ENCODE peak calls at places on chromosomes 16 and 17, in four cellular contexts. P, I, Q and X are unnamed samples.

GRCh38 chr17:80861892-80862291 is 129.7 kb upstream of the CHMP6 start:
- DNase-seq in Q (no peak), I (no peak), P (no peak), X (peak; percentile 52)

GRCh38 chr16:12089492-12090161 is 113.1 kb downstream of the SNX29 start:
- DNase-seq in P (peak; percentile 42), I (no peak), Q (no peak), X (peak; percentile 51)

GRCh38 chr17:81534157-81535006 is 6.2 kb downstream of the FSCN2 start:
- DNase-seq in I (no peak), P (no peak), Q (no peak), X (no peak)

GRCh38 chr17:46979023-46979870 is at the start of gene RPRML:
- DNase-seq in Q (no peak), P (peak; percentile 50), I (peak; percentile 67), X (no peak)

GRCh38 chr17:76153640-76154039 is 12.6 kb upstream of the FOXJ1 start:
- DNase-seq in P (no peak), I (no peak), Q (peak; percentile 45), X (peak; percentile 27)

GRCh38 chr17:59839646-59840328 is 53.0 kb downstream of the TUBD1 start:
- DNase-seq in P (no peak), I (no peak), Q (no peak), X (peak; percentile 26)

GRCh38 chr16:58409316-58409973 is 17.2 kb downstream of the GINS3 start:
- DNase-seq in P (no peak), Q (peak; percentile 61), I (no peak), X (peak; percentile 41)

GRCh38 chr16:1745900-1746692 is 25.2 kb downstream of the NME3 start:
- DNase-seq in I (peak; percentile 97), Q (no peak), P (no peak), X (peak; percentile 93)

GRCh38 chr17:28547623-28548416 is 4.6 kb downstream of the UNC119 start:
- DNase-seq in I (peak; percentile 85), P (peak; percentile 80), Q (peak; percentile 61), X (peak; percentile 60)

DNA sequence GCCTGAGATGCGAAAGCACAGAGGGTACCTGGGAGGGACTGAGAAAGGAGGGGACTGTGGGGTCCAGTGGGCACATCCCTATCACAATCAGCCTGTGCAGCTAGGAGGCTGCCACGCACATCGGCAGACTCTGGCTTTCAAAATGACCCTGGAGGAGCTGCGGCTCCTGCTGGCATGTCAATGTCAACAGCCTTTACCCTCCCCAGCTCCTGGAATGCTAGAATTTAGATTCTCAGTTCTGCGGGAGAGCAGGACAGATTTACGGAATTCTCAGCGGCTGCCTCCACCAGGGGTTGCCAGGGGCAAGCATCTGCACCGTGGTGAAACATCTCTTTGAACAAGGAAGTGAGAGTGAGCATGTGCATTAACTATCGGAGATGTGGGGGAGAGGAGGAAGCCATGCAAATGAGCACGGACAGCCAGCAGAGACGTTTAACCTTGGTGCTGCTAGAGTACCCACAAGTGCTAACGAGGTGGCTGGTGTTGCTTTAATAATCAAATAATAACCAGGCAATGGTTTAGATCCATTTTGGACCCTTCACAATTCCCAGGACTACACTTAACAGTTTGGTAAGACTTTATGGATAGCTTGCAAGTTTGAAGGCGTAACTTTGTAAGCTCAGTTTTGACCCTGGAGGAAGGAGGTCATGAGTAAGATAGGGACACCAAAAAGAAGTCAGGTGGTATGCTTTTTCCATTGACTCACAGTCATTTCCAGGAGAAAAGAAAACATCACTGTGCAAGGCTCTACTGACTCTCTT is 54.1 kb downstream of the XYLT1 start:
- DNase-seq in Q (peak; percentile 37), P (peak; percentile 54), I (peak; percentile 65), X (no peak)
- H3K4me3 ChIP-seq in Q (peak overlapping the region; percentile 8), P (peak overlapping the region; percentile 22), I (no peak overlapping the region), X (no peak overlapping the region)

DNA sequence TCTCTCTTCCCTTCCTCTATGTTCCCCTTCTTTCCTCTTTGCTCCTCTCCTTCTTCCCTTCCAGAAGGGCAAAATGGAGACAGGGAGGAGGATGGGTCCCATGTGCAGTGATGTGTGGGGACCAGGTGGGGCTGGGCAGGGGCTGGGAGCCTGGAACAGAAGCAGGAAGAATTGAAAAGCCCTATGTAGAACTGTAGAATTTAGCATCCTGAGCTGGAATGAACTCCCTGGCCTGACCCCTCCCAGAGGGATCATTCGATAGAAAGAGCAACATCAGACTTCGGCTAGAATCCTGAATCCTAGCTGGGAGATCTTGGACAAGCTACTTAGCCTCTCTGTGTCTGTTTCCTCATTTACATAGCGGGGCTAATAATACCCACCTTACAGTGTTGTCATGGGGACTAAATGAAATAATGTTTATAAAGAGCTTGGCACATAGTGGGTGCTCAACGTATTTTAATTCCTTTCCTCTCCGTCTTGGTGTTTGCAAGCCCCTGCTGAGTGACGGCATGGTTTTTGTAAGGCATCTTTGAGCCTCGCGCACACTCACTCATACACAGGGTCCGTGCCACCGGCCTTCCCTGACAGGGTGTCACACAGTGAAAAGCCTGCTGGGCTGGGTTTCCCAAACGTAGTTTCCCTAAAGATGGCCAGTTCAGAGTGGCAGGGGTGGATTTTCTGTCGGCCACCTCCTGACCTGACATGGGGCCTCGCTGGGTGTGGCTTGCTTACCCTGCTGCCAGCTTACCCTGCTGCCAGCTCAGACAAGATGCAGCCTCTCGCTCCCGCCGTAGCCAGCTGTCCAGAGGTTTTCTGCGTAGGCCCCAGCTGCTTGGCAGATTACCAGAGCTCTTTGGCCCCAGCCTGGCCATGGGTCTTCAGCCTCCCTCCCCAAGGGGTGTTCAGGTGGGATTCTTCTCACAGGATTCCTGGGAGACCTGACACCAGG is 6.1 kb upstream of the ARHGAP23 start:
- DNase-seq in P (no peak), I (no peak), Q (no peak), X (no peak)
- H3K27me3 ChIP-seq in P (peaks cover 8% of the 10 kb centered on the region), I (peaks cover 9% of the 10 kb centered on the region), Q (no peaks in the 10 kb centered on the region), X (peaks cover 14% of the 10 kb centered on the region)

GRCh38 chr17:48604770-48605329 is at the start of gene HOXB6:
- DNase-seq in I (no peak), P (no peak), Q (no peak), X (no peak)

GRCh38 chr17:48605991-48606891 is 1.5 kb upstream of the HOXB6 start:
- DNase-seq in P (no peak), Q (no peak), I (no peak), X (no peak)

GRCh38 chr17:48601528-48602430 is 3.0 kb downstream of the HOXB6 start:
- DNase-seq in I (no peak), Q (no peak), P (no peak), X (no peak)

GRCh38 chr17:48605409-48605864 is 651 bp upstream of the HOXB6 start:
- DNase-seq in Q (no peak), I (no peak), P (no peak), X (no peak)

GRCh38 chr17:48603959-48604769 is 622 bp downstream of the HOXB6 start:
- DNase-seq in Q (no peak), P (no peak), I (no peak), X (no peak)
- H3K4me3 ChIP-seq in Q (peak overlapping the region; percentile 13), P (no peak overlapping the region), I (peak overlapping the region; percentile 43), X (peak overlapping the region; percentile 47)

GRCh38 chr17:73166731-73167581 is 2.1 kb downstream of the SSTR2 start:
- DNase-seq in I (no peak), P (no peak), Q (no peak), X (no peak)

GRCh38 chr17:73170324-73170723 is 5.5 kb downstream of the SSTR2 start:
- DNase-seq in I (no peak), P (no peak), Q (no peak), X (no peak)

GRCh38 chr17:73163043-73163442 is 1.8 kb upstream of the SSTR2 start:
- DNase-seq in I (no peak), P (no peak), Q (no peak), X (no peak)

GRCh38 chr17:73168667-73169066 is 3.9 kb downstream of the SSTR2 start:
- DNase-seq in I (no peak), Q (no peak), P (no peak), X (no peak)

DNA sequence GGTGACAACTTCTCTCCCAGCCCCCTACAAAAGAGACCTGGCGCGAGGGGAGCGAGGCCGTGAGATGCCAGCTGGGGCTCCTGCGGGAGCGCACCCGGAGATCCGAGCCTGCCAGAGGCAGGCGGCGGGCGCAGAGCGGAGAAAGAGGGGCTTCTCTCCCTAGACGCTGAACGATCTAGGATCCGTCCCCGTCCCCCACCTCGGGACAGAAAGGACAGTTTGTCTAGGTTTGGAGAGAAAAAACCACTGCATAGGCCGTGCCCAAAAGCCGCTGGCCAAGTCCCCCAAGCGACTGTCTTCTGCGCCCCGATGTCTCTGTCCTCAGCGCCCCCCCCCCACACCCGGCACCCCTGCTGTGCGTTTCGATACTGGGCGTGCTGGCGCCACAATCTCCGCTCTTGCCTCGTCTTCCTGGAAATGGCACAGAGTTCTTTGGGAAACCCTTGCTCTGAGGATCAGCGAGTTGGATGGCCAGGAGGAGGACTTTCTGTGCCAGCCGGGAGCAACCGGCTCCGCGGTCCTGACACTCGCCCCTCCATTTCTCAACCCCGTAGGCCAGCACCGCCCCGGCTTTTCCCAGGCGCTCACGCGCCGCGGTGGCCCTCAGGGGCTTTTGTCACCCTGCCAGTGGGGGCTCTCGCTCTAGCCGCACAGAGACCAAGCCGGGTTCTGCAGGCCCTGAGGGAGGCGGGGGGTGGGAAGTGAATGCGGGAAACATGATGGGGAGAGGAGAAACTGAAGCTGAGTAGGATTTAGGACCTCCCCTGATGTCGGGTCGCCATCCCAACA is 1.0 kb downstream of the SSTR2 start:
- DNase-seq in I (no peak), P (no peak), Q (no peak), X (no peak)
- H3K27me3 ChIP-seq in I (peaks cover 64% of the 10 kb centered on the region), P (no peaks in the 10 kb centered on the region), Q (no peaks in the 10 kb centered on the region), X (peaks cover 43% of the 10 kb centered on the region)

GRCh38 chr17:8965394-8966168 is at the start of gene PIK3R5:
- DNase-seq in I (no peak), Q (no peak), P (peak; percentile 81), X (no peak)
- H3K4me3 ChIP-seq in I (no peak within 1 kb of the TSS), Q (peak within 1 kb of the TSS; percentile 33), P (peak within 1 kb of the TSS; percentile 81), X (no peak within 1 kb of the TSS)

GRCh38 chr17:61508912-61509311 is 56.7 kb downstream of the TBX4 start:
- DNase-seq in Q (no peak), I (no peak), P (no peak), X (no peak)
- H3K27me3 ChIP-seq in Q (no peaks in the 10 kb centered on the region), I (no peaks in the 10 kb centered on the region), P (no peaks in the 10 kb centered on the region), X (peaks cover 4% of the 10 kb centered on the region)

GRCh38 chr17:48051706-48052486 is 3.7 kb downstream of the NFE2L1 start:
- DNase-seq in Q (peak; percentile 93), I (peak; percentile 78), P (no peak), X (peak; percentile 95)

GRCh38 chr17:48051278-48051677 is 3.1 kb downstream of the NFE2L1 start:
- DNase-seq in Q (no peak), P (no peak), I (no peak), X (no peak)

GRCh38 chr17:48054238-48055185 is 6.4 kb downstream of the NFE2L1 start:
- DNase-seq in P (no peak), Q (peak; percentile 58), I (no peak), X (no peak)

GRCh38 chr17:48053758-48054237 is 5.6 kb downstream of the NFE2L1 start:
- DNase-seq in I (no peak), P (no peak), Q (no peak), X (no peak)

DNA sequence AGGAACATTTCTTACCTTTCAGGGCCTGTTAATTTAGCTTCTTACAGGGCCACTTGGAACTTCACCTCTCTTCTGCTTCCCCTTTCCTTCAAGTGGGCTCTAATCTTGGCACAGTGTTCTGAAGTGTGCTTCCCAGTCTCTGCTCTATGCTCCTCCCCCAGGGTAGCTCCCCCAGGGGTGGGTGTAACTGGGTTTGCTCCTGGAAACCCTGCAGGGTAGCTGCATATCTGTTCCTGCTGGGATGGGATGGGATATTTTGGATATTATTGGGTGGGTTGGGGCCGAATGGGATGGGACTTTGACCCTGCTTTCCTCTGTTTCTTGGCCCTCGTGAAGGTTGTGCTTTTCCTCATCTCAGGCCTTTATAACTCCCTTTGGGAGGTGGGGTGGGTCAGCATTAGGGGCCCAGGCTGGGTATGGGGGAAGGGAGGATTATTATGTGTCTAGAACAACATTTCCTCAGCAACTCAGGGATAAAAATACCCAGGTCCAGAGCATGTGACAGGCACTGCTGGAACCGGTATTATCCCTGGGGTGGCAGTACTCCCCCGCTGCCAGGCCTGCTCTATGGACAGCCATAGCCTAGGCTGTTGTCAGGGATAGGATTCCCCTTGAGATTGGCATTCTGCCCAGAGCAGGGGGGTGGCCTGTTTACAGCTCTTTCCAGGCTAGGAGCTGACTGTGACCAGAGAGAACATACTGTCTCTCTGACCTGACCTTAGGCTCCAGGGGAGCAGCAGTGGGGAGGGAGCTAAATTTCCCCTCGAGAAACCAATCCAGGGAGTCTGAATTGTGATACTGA is 5.0 kb downstream of the NFE2L1 start:
- DNase-seq in I (no peak), P (no peak), Q (peak; percentile 80), X (no peak)
- H3K4me3 ChIP-seq in I (no peak overlapping the region), P (no peak overlapping the region), Q (peak overlapping the region; percentile 37), X (no peak overlapping the region)